ENCODE peak calls at places on chromosomes 2 and 18, in five cellular contexts. One of them, this sample, is unnamed.
A peak's percentile ranks its signal among the peaks of the same experiment; 100 is the strongest.

GRCh38 chr2:107591541-107591940 is 235.2 kb upstream of the RGPD4 start:
- DNase-seq in right cardiac atrium: no peak
- DNase-seq in caudate nucleus: no peak
- DNase-seq in GM10248: no peak
- DNase-seq in AG08396: no peak
- DNase-seq in this sample: no peak

GRCh38 chr2:3666613-3666975 is 8.6 kb downstream of the ALLC start:
- DNase-seq in caudate nucleus: no peak
- DNase-seq in right cardiac atrium: no peak
- DNase-seq in GM10248: no peak
- DNase-seq in AG08396: no peak
- DNase-seq in this sample: no peak

GRCh38 chr18:50429207-50429948 is 54.5 kb downstream of the SKA1 start:
- DNase-seq in caudate nucleus: no peak
- DNase-seq in AG08396: no peak
- DNase-seq in right cardiac atrium: no peak
- DNase-seq in GM10248: peak; percentile 38
- DNase-seq in this sample: peak; percentile 73

GRCh38 chr2:228869601-228870264 is 401.4 kb downstream of the PID1 start:
- DNase-seq in right cardiac atrium: no peak
- DNase-seq in GM10248: no peak
- DNase-seq in caudate nucleus: no peak
- DNase-seq in AG08396: no peak
- DNase-seq in this sample: no peak

GRCh38 chr18:3402962-3403585 is 46.9 kb upstream of the TGIF1 start:
- DNase-seq in caudate nucleus: no peak
- DNase-seq in right cardiac atrium: no peak
- DNase-seq in AG08396: peak; percentile 16
- DNase-seq in GM10248: no peak
- DNase-seq in this sample: peak; percentile 32

GRCh38 chr2:143431316-143431715 is 302.1 kb downstream of the ARHGAP15 start:
- DNase-seq in GM10248: no peak
- DNase-seq in AG08396: no peak
- DNase-seq in caudate nucleus: no peak
- DNase-seq in right cardiac atrium: no peak
- DNase-seq in this sample: no peak

GRCh38 chr2:230358305-230358704 is 31.3 kb downstream of the SP140L start:
- DNase-seq in caudate nucleus: no peak
- DNase-seq in right cardiac atrium: no peak
- DNase-seq in GM10248: no peak
- DNase-seq in AG08396: no peak
- DNase-seq in this sample: no peak

GRCh38 chr2:147688252-147688651 is 156.6 kb upstream of the ACVR2A start:
- DNase-seq in right cardiac atrium: no peak
- DNase-seq in caudate nucleus: no peak
- DNase-seq in GM10248: no peak
- DNase-seq in AG08396: peak; percentile 6
- DNase-seq in this sample: no peak

GRCh38 chr2:111213877-111214276 is 93.2 kb downstream of the BCL2L11 start:
- DNase-seq in caudate nucleus: no peak
- DNase-seq in GM10248: no peak
- DNase-seq in AG08396: no peak
- DNase-seq in right cardiac atrium: no peak
- DNase-seq in this sample: no peak

GRCh38 chr2:114729025-114729424 is 286.6 kb downstream of the DPP10 start:
- DNase-seq in GM10248: no peak
- DNase-seq in caudate nucleus: no peak
- DNase-seq in AG08396: no peak
- DNase-seq in right cardiac atrium: no peak
- DNase-seq in this sample: peak; percentile 36

This sample was measured in hepatocyte.